ENCODE peak calls at places on chromosomes 16 and 17, in eight cellular contexts. One of them, this sample, is unnamed.
A peak's percentile ranks its signal among the peaks of the same experiment; 100 is the strongest.

GRCh38 chr17:78671607-78672404 is 94.6 kb upstream of the DNAH17 start:
- DNase-seq in stimulated activated CD8-positive, alpha-beta memory T cell treated with anti-CD3 and anti-CD28 coated beads, Interleukin-15, amount 100 ng/mL, for 24 hours: no peak
- DNase-seq in fibroblast of lung: peak; percentile 60
- DNase-seq in left ventricle myocardium inferior: no peak
- DNase-seq in thoracic aorta: no peak
- DNase-seq in brain pericyte: no peak
- DNase-seq in HS-5: no peak
- DNase-seq in GM18507: no peak
- DNase-seq in this sample: no peak

GRCh38 chr16:84778720-84779119 is 41.1 kb upstream of the CRISPLD2 start:
- DNase-seq in stimulated activated CD8-positive, alpha-beta memory T cell treated with anti-CD3 and anti-CD28 coated beads, Interleukin-15, amount 100 ng/mL, for 24 hours: no peak
- DNase-seq in fibroblast of lung: no peak
- DNase-seq in left ventricle myocardium inferior: no peak
- DNase-seq in thoracic aorta: no peak
- DNase-seq in brain pericyte: no peak
- DNase-seq in HS-5: no peak
- DNase-seq in GM18507: no peak
- DNase-seq in this sample: no peak

GRCh38 chr17:47856830-47857229 is 5.9 kb upstream of the SP6 start:
- DNase-seq in stimulated activated CD8-positive, alpha-beta memory T cell treated with anti-CD3 and anti-CD28 coated beads, Interleukin-15, amount 100 ng/mL, for 24 hours: no peak
- DNase-seq in fibroblast of lung: no peak
- DNase-seq in left ventricle myocardium inferior: no peak
- DNase-seq in thoracic aorta: no peak
- DNase-seq in brain pericyte: no peak
- DNase-seq in HS-5: no peak
- DNase-seq in GM18507: no peak
- DNase-seq in this sample: no peak

GRCh38 chr16:19898924-19899604 is 14.4 kb upstream of the GPRC5B start:
- DNase-seq in stimulated activated CD8-positive, alpha-beta memory T cell treated with anti-CD3 and anti-CD28 coated beads, Interleukin-15, amount 100 ng/mL, for 24 hours: no peak
- DNase-seq in fibroblast of lung: peak; percentile 22
- DNase-seq in left ventricle myocardium inferior: no peak
- DNase-seq in thoracic aorta: no peak
- DNase-seq in brain pericyte: no peak
- DNase-seq in HS-5: no peak
- DNase-seq in GM18507: peak; percentile 42
- DNase-seq in this sample: no peak

GRCh38 chr17:59380474-59380873 is 49.0 kb downstream of the YPEL2 start:
- DNase-seq in stimulated activated CD8-positive, alpha-beta memory T cell treated with anti-CD3 and anti-CD28 coated beads, Interleukin-15, amount 100 ng/mL, for 24 hours: no peak
- DNase-seq in fibroblast of lung: no peak
- DNase-seq in left ventricle myocardium inferior: no peak
- DNase-seq in thoracic aorta: no peak
- DNase-seq in brain pericyte: no peak
- DNase-seq in HS-5: no peak
- DNase-seq in GM18507: no peak
- DNase-seq in this sample: no peak

GRCh38 chr16:9102943-9103342 is 11.5 kb downstream of the HAPSTR1 start:
- DNase-seq in stimulated activated CD8-positive, alpha-beta memory T cell treated with anti-CD3 and anti-CD28 coated beads, Interleukin-15, amount 100 ng/mL, for 24 hours: no peak
- DNase-seq in fibroblast of lung: no peak
- DNase-seq in left ventricle myocardium inferior: no peak
- DNase-seq in thoracic aorta: no peak
- DNase-seq in brain pericyte: no peak
- DNase-seq in HS-5: no peak
- DNase-seq in GM18507: no peak
- DNase-seq in this sample: no peak

GRCh38 chr16:52741386-52741785 is 194.4 kb upstream of the TOX3 start:
- DNase-seq in stimulated activated CD8-positive, alpha-beta memory T cell treated with anti-CD3 and anti-CD28 coated beads, Interleukin-15, amount 100 ng/mL, for 24 hours: no peak
- DNase-seq in fibroblast of lung: no peak
- DNase-seq in left ventricle myocardium inferior: no peak
- DNase-seq in thoracic aorta: no peak
- DNase-seq in brain pericyte: no peak
- DNase-seq in HS-5: no peak
- DNase-seq in GM18507: no peak
- DNase-seq in this sample: no peak

GRCh38 chr16:84599528-84600202 is 18.2 kb downstream of the COTL1 start:
- DNase-seq in stimulated activated CD8-positive, alpha-beta memory T cell treated with anti-CD3 and anti-CD28 coated beads, Interleukin-15, amount 100 ng/mL, for 24 hours: peak; percentile 31
- DNase-seq in fibroblast of lung: peak; percentile 81
- DNase-seq in left ventricle myocardium inferior: peak; percentile 63
- DNase-seq in thoracic aorta: no peak
- DNase-seq in brain pericyte: peak; percentile 87
- DNase-seq in HS-5: no peak
- DNase-seq in GM18507: no peak
- DNase-seq in this sample: peak; percentile 17

GRCh38 chr17:67377727-67378443 is 804 bp downstream of the PITPNC1 start:
- DNase-seq in stimulated activated CD8-positive, alpha-beta memory T cell treated with anti-CD3 and anti-CD28 coated beads, Interleukin-15, amount 100 ng/mL, for 24 hours: no peak
- DNase-seq in fibroblast of lung: peak; percentile 51
- DNase-seq in left ventricle myocardium inferior: peak; percentile 60
- DNase-seq in thoracic aorta: no peak
- DNase-seq in brain pericyte: no peak
- DNase-seq in HS-5: no peak
- DNase-seq in GM18507: no peak
- DNase-seq in this sample: peak; percentile 11

GRCh38 chr17:77242118-77242800 is 101.5 kb downstream of the SEC14L1 start:
- DNase-seq in stimulated activated CD8-positive, alpha-beta memory T cell treated with anti-CD3 and anti-CD28 coated beads, Interleukin-15, amount 100 ng/mL, for 24 hours: no peak
- DNase-seq in fibroblast of lung: no peak
- DNase-seq in left ventricle myocardium inferior: no peak
- DNase-seq in thoracic aorta: no peak
- DNase-seq in brain pericyte: no peak
- DNase-seq in HS-5: no peak
- DNase-seq in GM18507: no peak
- DNase-seq in this sample: no peak

GRCh38 chr17:78640700-78641099 is 63.5 kb upstream of the DNAH17 start:
- DNase-seq in stimulated activated CD8-positive, alpha-beta memory T cell treated with anti-CD3 and anti-CD28 coated beads, Interleukin-15, amount 100 ng/mL, for 24 hours: no peak
- DNase-seq in fibroblast of lung: no peak
- DNase-seq in left ventricle myocardium inferior: no peak
- DNase-seq in thoracic aorta: no peak
- DNase-seq in brain pericyte: no peak
- DNase-seq in HS-5: no peak
- DNase-seq in GM18507: no peak
- DNase-seq in this sample: no peak

GRCh38 chr16:68356249-68356918 is 45.6 kb downstream of the PRMT7 start:
- DNase-seq in stimulated activated CD8-positive, alpha-beta memory T cell treated with anti-CD3 and anti-CD28 coated beads, Interleukin-15, amount 100 ng/mL, for 24 hours: no peak
- DNase-seq in fibroblast of lung: no peak
- DNase-seq in left ventricle myocardium inferior: no peak
- DNase-seq in thoracic aorta: no peak
- DNase-seq in brain pericyte: no peak
- DNase-seq in HS-5: no peak
- DNase-seq in GM18507: peak; percentile 82
- DNase-seq in this sample: no peak

GRCh38 chr16:72749091-72749490 is 298.8 kb downstream of the ZFHX3 start:
- DNase-seq in stimulated activated CD8-positive, alpha-beta memory T cell treated with anti-CD3 and anti-CD28 coated beads, Interleukin-15, amount 100 ng/mL, for 24 hours: no peak
- DNase-seq in fibroblast of lung: no peak
- DNase-seq in left ventricle myocardium inferior: no peak
- DNase-seq in thoracic aorta: no peak
- DNase-seq in brain pericyte: no peak
- DNase-seq in HS-5: no peak
- DNase-seq in GM18507: no peak
- DNase-seq in this sample: no peak

GRCh38 chr17:80811181-80812105 is 180.2 kb upstream of the CHMP6 start:
- DNase-seq in stimulated activated CD8-positive, alpha-beta memory T cell treated with anti-CD3 and anti-CD28 coated beads, Interleukin-15, amount 100 ng/mL, for 24 hours: no peak
- DNase-seq in fibroblast of lung: no peak
- DNase-seq in left ventricle myocardium inferior: no peak
- DNase-seq in thoracic aorta: no peak
- DNase-seq in brain pericyte: no peak
- DNase-seq in HS-5: no peak
- DNase-seq in GM18507: no peak
- DNase-seq in this sample: no peak

GRCh38 chr16:60107467-60107866 is 1373.4 kb upstream of the GOT2 start:
- DNase-seq in stimulated activated CD8-positive, alpha-beta memory T cell treated with anti-CD3 and anti-CD28 coated beads, Interleukin-15, amount 100 ng/mL, for 24 hours: no peak
- DNase-seq in fibroblast of lung: peak; percentile 86
- DNase-seq in left ventricle myocardium inferior: no peak
- DNase-seq in thoracic aorta: no peak
- DNase-seq in brain pericyte: no peak
- DNase-seq in HS-5: peak; percentile 66
- DNase-seq in GM18507: no peak
- DNase-seq in this sample: no peak

GRCh38 chr16:82459580-82460256 is 167.1 kb upstream of the CDH13 start:
- DNase-seq in stimulated activated CD8-positive, alpha-beta memory T cell treated with anti-CD3 and anti-CD28 coated beads, Interleukin-15, amount 100 ng/mL, for 24 hours: no peak
- DNase-seq in fibroblast of lung: no peak
- DNase-seq in left ventricle myocardium inferior: no peak
- DNase-seq in thoracic aorta: no peak
- DNase-seq in brain pericyte: no peak
- DNase-seq in HS-5: no peak
- DNase-seq in GM18507: no peak
- DNase-seq in this sample: no peak

GRCh38 chr17:5897320-5897911 is 172.8 kb upstream of the WSCD1 start:
- DNase-seq in stimulated activated CD8-positive, alpha-beta memory T cell treated with anti-CD3 and anti-CD28 coated beads, Interleukin-15, amount 100 ng/mL, for 24 hours: no peak
- DNase-seq in fibroblast of lung: peak; percentile 7
- DNase-seq in left ventricle myocardium inferior: no peak
- DNase-seq in thoracic aorta: no peak
- DNase-seq in brain pericyte: no peak
- DNase-seq in HS-5: no peak
- DNase-seq in GM18507: no peak
- DNase-seq in this sample: no peak

GRCh38 chr17:45222273-45222993 is 748 bp downstream of the FMNL1 start:
- DNase-seq in stimulated activated CD8-positive, alpha-beta memory T cell treated with anti-CD3 and anti-CD28 coated beads, Interleukin-15, amount 100 ng/mL, for 24 hours: no peak
- DNase-seq in fibroblast of lung: no peak
- DNase-seq in left ventricle myocardium inferior: no peak
- DNase-seq in thoracic aorta: no peak
- DNase-seq in brain pericyte: no peak
- DNase-seq in HS-5: no peak
- DNase-seq in GM18507: no peak
- DNase-seq in this sample: no peak